ENCODE peak calls at places on chromosomes 7 and 10, in nine cellular contexts. One of them, this sample, is unnamed.

GRCh38 chr7:77461246-77461645 is 45.1 kb upstream of the GSAP start:
- DNase-seq in Peyer's patch: no peak
- DNase-seq in uterus: no peak
- DNase-seq in suprapubic skin: no peak
- DNase-seq in right lobe of liver: no peak
- DNase-seq in heart left ventricle: no peak
- DNase-seq in thyroid gland: no peak
- DNase-seq in HCT116: no peak
- DNase-seq in body of pancreas: no peak
- DNase-seq in this sample: no peak

GRCh38 chr7:19117081-19117869 is at the start of gene TWIST1:
- DNase-seq in uterus: peak; percentile 72
- DNase-seq in suprapubic skin: peak; percentile 91
- DNase-seq in thyroid gland: peak; percentile 12
- DNase-seq in right lobe of liver: peak; percentile 52
- DNase-seq in HCT116: no peak
- DNase-seq in Peyer's patch: no peak
- DNase-seq in heart left ventricle: peak; percentile 67
- DNase-seq in body of pancreas: no peak
- DNase-seq in this sample: no peak

GRCh38 chr7:42151309-42151708 is 85.7 kb downstream of the GLI3 start:
- DNase-seq in Peyer's patch: no peak
- DNase-seq in thyroid gland: peak; percentile 35
- DNase-seq in right lobe of liver: no peak
- DNase-seq in uterus: no peak
- DNase-seq in HCT116: no peak
- DNase-seq in suprapubic skin: no peak
- DNase-seq in body of pancreas: no peak
- DNase-seq in heart left ventricle: no peak
- DNase-seq in this sample: peak; percentile 15

GRCh38 chr7:55237156-55237721 is 127.9 kb upstream of the LANCL2 start:
- DNase-seq in body of pancreas: no peak
- DNase-seq in heart left ventricle: no peak
- DNase-seq in Peyer's patch: no peak
- DNase-seq in uterus: no peak
- DNase-seq in HCT116: no peak
- DNase-seq in suprapubic skin: no peak
- DNase-seq in thyroid gland: peak; percentile 70
- DNase-seq in right lobe of liver: no peak
- DNase-seq in this sample: no peak

GRCh38 chr7:91165846-91166230 is 98.4 kb upstream of the FZD1 start:
- DNase-seq in Peyer's patch: no peak
- DNase-seq in HCT116: no peak
- DNase-seq in right lobe of liver: no peak
- DNase-seq in heart left ventricle: no peak
- DNase-seq in suprapubic skin: no peak
- DNase-seq in body of pancreas: no peak
- DNase-seq in thyroid gland: no peak
- DNase-seq in uterus: no peak
- DNase-seq in this sample: no peak

GRCh38 chr10:91420868-91421267 is 10.7 kb downstream of the HECTD2 start:
- DNase-seq in HCT116: no peak
- DNase-seq in thyroid gland: no peak
- DNase-seq in suprapubic skin: no peak
- DNase-seq in uterus: no peak
- DNase-seq in heart left ventricle: no peak
- DNase-seq in right lobe of liver: no peak
- DNase-seq in body of pancreas: no peak
- DNase-seq in Peyer's patch: no peak
- DNase-seq in this sample: no peak

GRCh38 chr10:63719174-63719856 is 198.1 kb downstream of the REEP3 start:
- DNase-seq in thyroid gland: no peak
- DNase-seq in body of pancreas: no peak
- DNase-seq in uterus: no peak
- DNase-seq in heart left ventricle: no peak
- DNase-seq in HCT116: no peak
- DNase-seq in Peyer's patch: no peak
- DNase-seq in suprapubic skin: no peak
- DNase-seq in right lobe of liver: no peak
- DNase-seq in this sample: no peak

GRCh38 chr10:2734691-2735090 is 332.7 kb upstream of the PFKP start:
- DNase-seq in heart left ventricle: no peak
- DNase-seq in uterus: no peak
- DNase-seq in right lobe of liver: no peak
- DNase-seq in suprapubic skin: no peak
- DNase-seq in thyroid gland: no peak
- DNase-seq in HCT116: no peak
- DNase-seq in body of pancreas: no peak
- DNase-seq in Peyer's patch: no peak
- DNase-seq in this sample: no peak

GRCh38 chr7:2713370-2713769 is 25.4 kb downstream of the AMZ1 start:
- DNase-seq in Peyer's patch: no peak
- DNase-seq in body of pancreas: no peak
- DNase-seq in HCT116: no peak
- DNase-seq in heart left ventricle: peak; percentile 67
- DNase-seq in right lobe of liver: no peak
- DNase-seq in suprapubic skin: no peak
- DNase-seq in uterus: no peak
- DNase-seq in thyroid gland: no peak
- DNase-seq in this sample: no peak

GRCh38 chr7:138964838-138965436 is 16.3 kb downstream of the KIAA1549 start:
- DNase-seq in body of pancreas: no peak
- DNase-seq in Peyer's patch: no peak
- DNase-seq in HCT116: no peak
- DNase-seq in heart left ventricle: no peak
- DNase-seq in suprapubic skin: no peak
- DNase-seq in uterus: no peak
- DNase-seq in thyroid gland: no peak
- DNase-seq in right lobe of liver: no peak
- DNase-seq in this sample: no peak

GRCh38 chr7:49775065-49775948 is 1.9 kb downstream of the VWC2 start:
- DNase-seq in HCT116: no peak
- DNase-seq in thyroid gland: peak; percentile 48
- DNase-seq in suprapubic skin: no peak
- DNase-seq in heart left ventricle: peak; percentile 38
- DNase-seq in right lobe of liver: no peak
- DNase-seq in body of pancreas: no peak
- DNase-seq in uterus: no peak
- DNase-seq in Peyer's patch: no peak
- DNase-seq in this sample: no peak

GRCh38 chr7:157734926-157735640 is 398.3 kb downstream of the DNAJB6 start:
- DNase-seq in suprapubic skin: no peak
- DNase-seq in uterus: no peak
- DNase-seq in heart left ventricle: peak; percentile 3
- DNase-seq in HCT116: no peak
- DNase-seq in thyroid gland: no peak
- DNase-seq in body of pancreas: no peak
- DNase-seq in Peyer's patch: no peak
- DNase-seq in right lobe of liver: no peak
- DNase-seq in this sample: no peak

GRCh38 chr7:31106303-31107105 is 54.4 kb downstream of the ADCYAP1R1 start:
- DNase-seq in HCT116: no peak
- DNase-seq in suprapubic skin: no peak
- DNase-seq in right lobe of liver: no peak
- DNase-seq in heart left ventricle: no peak
- DNase-seq in Peyer's patch: no peak
- DNase-seq in body of pancreas: no peak
- DNase-seq in uterus: no peak
- DNase-seq in thyroid gland: no peak
- DNase-seq in this sample: no peak

GRCh38 chr10:129769381-129770116 is 194.5 kb downstream of the EBF3 start:
- DNase-seq in Peyer's patch: no peak
- DNase-seq in thyroid gland: no peak
- DNase-seq in HCT116: no peak
- DNase-seq in uterus: peak; percentile 7
- DNase-seq in heart left ventricle: no peak
- DNase-seq in right lobe of liver: peak; percentile 43
- DNase-seq in suprapubic skin: peak; percentile 37
- DNase-seq in body of pancreas: peak; percentile 2
- DNase-seq in this sample: no peak

GRCh38 chr10:24039331-24039730 is 169.6 kb upstream of the KIAA1217 start:
- DNase-seq in thyroid gland: no peak
- DNase-seq in heart left ventricle: no peak
- DNase-seq in Peyer's patch: no peak
- DNase-seq in body of pancreas: no peak
- DNase-seq in right lobe of liver: no peak
- DNase-seq in uterus: no peak
- DNase-seq in HCT116: no peak
- DNase-seq in suprapubic skin: no peak
- DNase-seq in this sample: no peak

GRCh38 chr10:94287331-94287730 is 75.4 kb downstream of the NOC3L start:
- DNase-seq in body of pancreas: no peak
- DNase-seq in Peyer's patch: no peak
- DNase-seq in thyroid gland: peak; percentile 14
- DNase-seq in right lobe of liver: no peak
- DNase-seq in uterus: no peak
- DNase-seq in suprapubic skin: no peak
- DNase-seq in HCT116: no peak
- DNase-seq in heart left ventricle: no peak
- DNase-seq in this sample: no peak

GRCh38 chr7:9657257-9657656 is 1223.8 kb downstream of the NXPH1 start:
- DNase-seq in uterus: no peak
- DNase-seq in suprapubic skin: no peak
- DNase-seq in Peyer's patch: no peak
- DNase-seq in thyroid gland: no peak
- DNase-seq in body of pancreas: no peak
- DNase-seq in HCT116: no peak
- DNase-seq in heart left ventricle: no peak
- DNase-seq in right lobe of liver: no peak
- DNase-seq in this sample: no peak

GRCh38 chr10:113520606-113521481 is 32.0 kb upstream of the HABP2 start:
- DNase-seq in Peyer's patch: peak; percentile 18
- DNase-seq in heart left ventricle: peak; percentile 75
- DNase-seq in thyroid gland: peak; percentile 79
- DNase-seq in body of pancreas: peak; percentile 79
- DNase-seq in uterus: peak; percentile 71
- DNase-seq in right lobe of liver: no peak
- DNase-seq in HCT116: peak; percentile 75
- DNase-seq in suprapubic skin: peak; percentile 69
- DNase-seq in this sample: peak; percentile 75

GRCh38 chr10:81179805-81180452 is 642.2 kb downstream of the SH2D4B start:
- DNase-seq in thyroid gland: no peak
- DNase-seq in right lobe of liver: no peak
- DNase-seq in Peyer's patch: no peak
- DNase-seq in suprapubic skin: no peak
- DNase-seq in heart left ventricle: no peak
- DNase-seq in HCT116: no peak
- DNase-seq in body of pancreas: no peak
- DNase-seq in uterus: no peak
- DNase-seq in this sample: no peak

GRCh38 chr10:44263771-44264170 is 121.1 kb downstream of the CXCL12 start:
- DNase-seq in suprapubic skin: no peak
- DNase-seq in uterus: no peak
- DNase-seq in heart left ventricle: no peak
- DNase-seq in thyroid gland: no peak
- DNase-seq in HCT116: no peak
- DNase-seq in body of pancreas: no peak
- DNase-seq in right lobe of liver: no peak
- DNase-seq in Peyer's patch: no peak
- DNase-seq in this sample: no peak

GRCh38 chr7:152618427-152618826 is 57.5 kb downstream of the XRCC2 start:
- DNase-seq in suprapubic skin: no peak
- DNase-seq in right lobe of liver: no peak
- DNase-seq in body of pancreas: no peak
- DNase-seq in uterus: no peak
- DNase-seq in Peyer's patch: no peak
- DNase-seq in HCT116: no peak
- DNase-seq in heart left ventricle: no peak
- DNase-seq in thyroid gland: no peak
- DNase-seq in this sample: no peak
- H3K27ac ChIP-seq in suprapubic skin: no peak overlapping the region
- H3K27ac ChIP-seq in right lobe of liver: no peak overlapping the region
- H3K27ac ChIP-seq in body of pancreas: no peak overlapping the region
- H3K27ac ChIP-seq in uterus: no peak overlapping the region
- H3K27ac ChIP-seq in Peyer's patch: no peak overlapping the region
- H3K27ac ChIP-seq in HCT116: no peak overlapping the region
- H3K27ac ChIP-seq in heart left ventricle: no peak overlapping the region
- H3K27ac ChIP-seq in thyroid gland: no peak overlapping the region
- H3K27ac ChIP-seq in this sample: no peak overlapping the region

DNA sequence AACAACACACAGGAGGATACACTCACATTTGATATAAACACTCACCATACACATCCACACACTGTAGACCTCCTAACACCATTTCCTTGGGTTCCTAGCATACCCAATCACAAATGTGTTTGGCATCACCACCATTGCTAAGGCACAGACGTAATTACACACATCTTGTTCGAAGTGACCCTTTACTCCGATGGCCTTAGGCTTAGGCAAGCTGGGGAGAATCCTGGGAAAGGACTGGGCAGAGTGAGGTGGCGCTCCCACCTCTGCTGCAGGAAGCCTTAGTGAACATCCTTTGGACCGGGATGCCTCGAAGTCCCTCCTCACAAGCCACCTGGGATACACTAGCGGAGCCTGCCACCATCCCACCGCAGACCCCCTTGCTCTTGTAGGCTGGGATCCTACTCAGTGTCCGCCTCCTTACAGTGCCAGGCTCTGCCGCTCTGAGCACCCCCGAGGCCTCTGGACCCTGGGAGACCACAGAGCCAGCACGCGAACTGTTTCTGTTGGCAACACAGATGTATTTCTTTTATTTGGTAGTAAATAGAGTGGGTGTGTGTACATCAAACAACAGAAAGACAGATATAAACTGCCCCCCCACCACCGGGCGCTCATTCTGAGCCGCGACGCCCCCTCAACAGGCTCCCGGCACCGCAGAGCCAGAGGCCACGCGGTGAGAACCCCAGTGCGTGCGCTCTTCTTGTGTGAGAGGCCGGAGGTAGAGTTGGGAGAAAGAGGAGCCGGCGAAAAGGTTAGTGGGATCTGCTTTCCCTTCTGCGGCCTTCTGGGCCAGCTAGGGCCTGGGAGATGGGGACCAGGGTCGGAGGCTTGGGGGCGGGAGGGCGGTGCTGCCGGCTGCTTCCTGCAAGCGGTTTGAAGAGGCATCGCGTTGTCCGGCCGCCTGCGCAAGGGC is 5.9 kb upstream of the HMX2 start:
- DNase-seq in Peyer's patch: no peak
- DNase-seq in body of pancreas: no peak
- DNase-seq in uterus: no peak
- DNase-seq in HCT116: no peak
- DNase-seq in heart left ventricle: no peak
- DNase-seq in thyroid gland: no peak
- DNase-seq in right lobe of liver: no peak
- DNase-seq in suprapubic skin: no peak
- DNase-seq in this sample: no peak
- TF ChIP-seq POLR2A in Peyer's patch: no peak
- TF ChIP-seq POLR2A in body of pancreas: no peak
- TF ChIP-seq POLR2A in uterus: no peak
- TF ChIP-seq POLR2A in HCT116: no peak
- TF ChIP-seq POLR2A in heart left ventricle: no peak
- TF ChIP-seq POLR2A in thyroid gland: no peak
- TF ChIP-seq POLR2A in right lobe of liver: no peak
- TF ChIP-seq POLR2A in suprapubic skin: no peak
- TF ChIP-seq POLR2A in this sample: no peak

GRCh38 chr7:23462846-23463245 is 7.4 kb downstream of the IGF2BP3 start:
- DNase-seq in HCT116: no peak
- DNase-seq in suprapubic skin: no peak
- DNase-seq in body of pancreas: no peak
- DNase-seq in uterus: no peak
- DNase-seq in Peyer's patch: no peak
- DNase-seq in right lobe of liver: no peak
- DNase-seq in heart left ventricle: no peak
- DNase-seq in thyroid gland: peak; percentile 35
- DNase-seq in this sample: no peak
- H3K27ac ChIP-seq in HCT116: no peak overlapping the region
- H3K27ac ChIP-seq in suprapubic skin: no peak overlapping the region
- H3K27ac ChIP-seq in body of pancreas: no peak overlapping the region
- H3K27ac ChIP-seq in uterus: no peak overlapping the region
- H3K27ac ChIP-seq in Peyer's patch: no peak overlapping the region
- H3K27ac ChIP-seq in right lobe of liver: no peak overlapping the region
- H3K27ac ChIP-seq in heart left ventricle: no peak overlapping the region
- H3K27ac ChIP-seq in thyroid gland: no peak overlapping the region
- H3K27ac ChIP-seq in this sample: no peak overlapping the region

GRCh38 chr10:119597405-119598186 is 832 bp upstream of the TIAL1 start:
- DNase-seq in heart left ventricle: no peak
- DNase-seq in body of pancreas: no peak
- DNase-seq in right lobe of liver: no peak
- DNase-seq in suprapubic skin: no peak
- DNase-seq in HCT116: no peak
- DNase-seq in uterus: no peak
- DNase-seq in Peyer's patch: no peak
- DNase-seq in thyroid gland: no peak
- DNase-seq in this sample: no peak
- TF ChIP-seq POLR2A in heart left ventricle: no peak
- TF ChIP-seq POLR2A in body of pancreas: no peak
- TF ChIP-seq POLR2A in right lobe of liver: no peak
- TF ChIP-seq POLR2A in suprapubic skin: no peak
- TF ChIP-seq POLR2A in HCT116: no peak
- TF ChIP-seq POLR2A in uterus: no peak
- TF ChIP-seq POLR2A in Peyer's patch: no peak
- TF ChIP-seq POLR2A in thyroid gland: no peak
- TF ChIP-seq POLR2A in this sample: no peak

This sample was measured in prostate gland.